ENCODE peak calls at places on chromosomes 12 and 14, in five cellular contexts. I, U, P, Q and D are unnamed samples.
A peak's percentile ranks its signal among the peaks of the same experiment; 100 is the strongest.

GRCh38 chr12:70661762-70662161 is 24.5 kb upstream of the PTPRB start:
- DNase-seq in U (no peak), I (no peak), Q (no peak), P (no peak), D (no peak)

GRCh38 chr12:101935769-101936741 is 58.7 kb downstream of the DRAM1 start:
- DNase-seq in P (peak; percentile 33), Q (peak; percentile 88), U (peak; percentile 70), I (peak; percentile 93), D (peak; percentile 77)

GRCh38 chr14:55109846-55110245 is 19.2 kb upstream of the LGALS3 start:
- DNase-seq in U (no peak), P (no peak), I (no peak), Q (no peak), D (no peak)

GRCh38 chr12:76206039-76206676 is 121.7 kb upstream of the NAP1L1 start:
- DNase-seq in P (no peak), Q (no peak), U (no peak), I (no peak), D (peak; percentile 15)

GRCh38 chr12:68930178-68930577 is 2.8 kb downstream of the CPM start:
- DNase-seq in U (no peak), Q (no peak), P (no peak), I (no peak), D (no peak)

GRCh38 chr12:96981053-96981452 is 74.0 kb downstream of the NEDD1 start:
- DNase-seq in Q (no peak), U (no peak), I (peak; percentile 59), P (peak; percentile 22), D (no peak)

GRCh38 chr12:41777064-41777790 is 367.4 kb downstream of the GXYLT1 start:
- DNase-seq in U (no peak), P (no peak), Q (no peak), I (no peak), D (no peak)

GRCh38 chr14:67800743-67801142 is 15.6 kb downstream of the ZFYVE26 start:
- DNase-seq in U (no peak), P (no peak), Q (no peak), I (no peak), D (no peak)

GRCh38 chr12:47071241-47071852 is 8.1 kb upstream of the PCED1B start:
- DNase-seq in P (no peak), Q (no peak), I (no peak), U (no peak), D (no peak)

GRCh38 chr12:30989754-30990153 is 63.2 kb downstream of the TSPAN11 start:
- DNase-seq in Q (no peak), I (no peak), P (no peak), U (no peak), D (no peak)

GRCh38 chr12:46556105-46556559 is 183.6 kb upstream of the SLC38A2 start:
- DNase-seq in U (no peak), Q (no peak), P (no peak), I (peak; percentile 92), D (no peak)

GRCh38 chr12:110677206-110677911 is 11.6 kb downstream of the HVCN1 start:
- DNase-seq in I (no peak), P (no peak), U (no peak), Q (no peak), D (no peak)

GRCh38 chr12:46282829-46283228 is 14.0 kb upstream of the SLC38A1 start:
- DNase-seq in I (no peak), Q (no peak), P (no peak), U (no peak), D (no peak)

GRCh38 chr14:32382704-32383103 is 53.6 kb downstream of the AKAP6 start:
- DNase-seq in P (no peak), I (no peak), Q (no peak), U (no peak), D (no peak)

GRCh38 chr12:59396941-59397340 is 198.9 kb upstream of the SLC16A7 start:
- DNase-seq in P (no peak), I (no peak), U (no peak), Q (no peak), D (no peak)

GRCh38 chr12:43102506-43103269 is 449.3 kb downstream of the ADAMTS20 start:
- DNase-seq in I (no peak), U (no peak), Q (no peak), P (no peak), D (no peak)

GRCh38 chr12:67811437-67812361 is 163.2 kb downstream of the DYRK2 start:
- DNase-seq in U (no peak), Q (no peak), I (no peak), P (no peak), D (no peak)

GRCh38 chr12:65121049-65121955 is at the start of gene WIF1:
- DNase-seq in I (no peak), P (peak; percentile 25), Q (peak; percentile 60), U (no peak), D (no peak)

GRCh38 chr12:48788522-48788851 is 402 bp downstream of the ADCY6 start:
- DNase-seq in Q (no peak), P (no peak), U (no peak), I (no peak), D (no peak)

GRCh38 chr12:70366581-70367267 is 634 bp downstream of the KCNMB4 start:
- DNase-seq in P (no peak), I (peak; percentile 1), U (peak; percentile 23), Q (peak; percentile 64), D (no peak)

GRCh38 chr14:32457213-32457920 is 128.3 kb downstream of the AKAP6 start:
- DNase-seq in U (no peak), P (no peak), Q (peak; percentile 91), I (peak; percentile 63), D (no peak)

GRCh38 chr14:81091139-81091538 is 129.6 kb downstream of the GTF2A1 start:
- DNase-seq in Q (no peak), I (no peak), P (no peak), U (no peak), D (no peak)

GRCh38 chr12:132343294-132343972 is 14.0 kb upstream of the GALNT9 start:
- DNase-seq in P (no peak), U (no peak), Q (peak; percentile 95), I (no peak), D (no peak)

GRCh38 chr14:20469890-20470858 is 968 bp downstream of the PNP start:
- DNase-seq in Q (peak; percentile 73), U (peak; percentile 53), I (no peak), P (no peak), D (no peak)

GRCh38 chr12:7142057-7142644 is 12.0 kb downstream of the CLSTN3 start:
- DNase-seq in P (no peak), U (no peak), I (no peak), Q (no peak), D (peak; percentile 70)

GRCh38 chr12:124177276-124177950 is 117.5 kb upstream of the RFLNA start:
- DNase-seq in I (no peak), U (no peak), Q (no peak), P (no peak), D (no peak)

GRCh38 chr12:110339184-110339952 is 58.3 kb downstream of the ATP2A2 start:
- DNase-seq in U (no peak), P (no peak), I (no peak), Q (no peak), D (no peak)

GRCh38 chr12:51368640-51369517 is 22.3 kb downstream of the GALNT6 start:
- DNase-seq in I (no peak), U (no peak), P (no peak), Q (no peak), D (no peak)

GRCh38 chr12:21991526-21991925 is 50.3 kb upstream of the ABCC9 start:
- DNase-seq in U (no peak), P (no peak), Q (no peak), I (no peak), D (no peak)
- H3K27ac ChIP-seq in U (no peak overlapping the region), P (no peak overlapping the region), Q (no peak overlapping the region), I (no peak overlapping the region), D (no peak overlapping the region)

GRCh38 chr14:64187331-64187730 is 106.8 kb downstream of the ESR2 start:
- DNase-seq in U (no peak), I (no peak), Q (no peak), P (no peak), D (no peak)

GRCh38 chr14:64190974-64191502 is 103.1 kb downstream of the ESR2 start:
- DNase-seq in I (no peak), P (no peak), U (no peak), Q (no peak), D (no peak)

GRCh38 chr14:64185184-64185583 is 109.0 kb downstream of the ESR2 start:
- DNase-seq in I (no peak), P (no peak), Q (no peak), U (no peak), D (no peak)

GRCh38 chr14:64184103-64184729 is 110.0 kb downstream of the ESR2 start:
- DNase-seq in P (no peak), Q (no peak), I (no peak), U (no peak), D (no peak)

DNA sequence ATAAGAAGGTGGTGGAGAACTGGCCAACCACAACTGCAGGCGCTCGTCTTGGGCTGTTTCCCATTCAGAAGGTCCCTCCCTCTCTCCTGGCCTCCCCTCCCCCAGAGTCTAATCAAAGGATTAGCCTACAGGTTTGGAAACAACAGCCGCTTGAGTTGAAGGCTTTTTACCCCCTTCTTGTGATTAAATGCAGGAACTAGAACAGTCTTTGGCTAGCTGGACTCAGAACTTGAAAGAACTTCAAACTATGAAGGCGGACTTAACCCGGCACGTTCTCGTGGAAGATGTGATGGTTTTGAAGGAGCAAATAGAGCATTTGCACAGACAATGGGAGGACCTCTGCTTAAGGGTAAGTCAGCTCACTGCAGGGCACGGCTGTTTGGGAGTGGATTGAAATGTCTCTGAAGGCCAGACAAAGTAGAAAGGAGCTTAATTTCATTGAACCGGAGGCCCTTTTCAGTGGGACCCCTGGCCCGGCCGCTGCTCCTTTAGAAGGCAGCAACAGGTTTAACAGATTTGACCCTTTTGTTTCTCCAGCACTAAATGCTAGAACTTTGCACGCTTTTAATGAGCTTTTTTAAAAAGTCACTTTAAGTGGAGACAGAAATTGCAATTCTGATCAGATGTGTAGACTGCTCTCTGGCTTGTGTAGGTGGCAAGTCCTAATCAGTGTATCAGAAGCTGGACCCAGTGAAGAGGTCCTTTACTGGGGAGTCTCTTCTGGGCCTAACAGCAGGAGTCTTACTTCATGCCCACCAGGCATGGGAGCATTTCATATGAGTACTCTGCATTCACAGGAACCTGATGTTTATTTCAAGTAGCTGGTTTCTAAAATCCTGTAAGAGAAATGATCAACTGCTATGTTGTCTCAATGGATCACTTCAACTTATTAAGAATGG is 107.7 kb downstream of the ESR2 start:
- DNase-seq in U (no peak), I (no peak), Q (no peak), P (no peak), D (no peak)
- H3K4me3 ChIP-seq in U (no peak overlapping the region), I (no peak overlapping the region), Q (no peak overlapping the region), P (no peak overlapping the region), D (no peak overlapping the region)

DNA sequence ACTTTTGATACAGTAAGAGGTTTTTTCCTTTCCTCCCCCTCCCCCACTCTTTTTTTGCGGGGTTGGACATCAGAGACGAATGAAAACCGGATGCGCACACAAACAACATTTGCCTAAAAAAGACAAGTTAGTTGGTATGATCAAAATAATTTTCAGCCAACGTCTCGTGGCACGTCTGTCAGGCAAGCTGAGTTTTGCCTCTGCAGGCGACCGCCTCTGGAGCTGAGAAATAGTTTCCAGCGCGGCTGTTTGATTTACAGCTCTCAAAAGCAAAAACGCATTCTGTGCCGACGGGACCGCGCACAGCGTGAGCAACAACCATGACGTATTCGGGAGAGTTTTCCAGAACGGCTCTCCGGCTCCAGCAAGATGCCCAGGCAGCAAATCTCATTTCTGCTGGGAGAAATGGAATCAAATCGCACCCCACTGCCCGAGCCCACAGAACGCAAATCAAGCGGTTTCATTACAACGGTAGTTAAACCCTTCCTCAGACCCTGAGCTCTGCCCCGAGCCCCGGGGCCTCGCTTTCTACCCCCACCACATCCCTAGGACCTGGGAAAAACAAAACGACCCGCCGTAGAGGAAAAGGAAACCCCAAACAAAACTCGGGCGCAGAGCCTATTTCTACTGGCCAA is 14.2 kb upstream of the CALM1 start:
- DNase-seq in P (peak; percentile 63), I (no peak), U (peak; percentile 74), Q (peak; percentile 94), D (peak; percentile 61)
- H3K27ac ChIP-seq in P (peak overlapping the region; percentile 98), I (peak overlapping the region; percentile 100), U (peak overlapping the region; percentile 99), Q (peak overlapping the region; percentile 93), D (peak overlapping the region; percentile 99)

GRCh38 chr14:61119006-61119405 is 138.0 kb downstream of the SLC38A6 start:
- DNase-seq in U (no peak), I (no peak), Q (no peak), P (no peak), D (no peak)
- H3K4me3 ChIP-seq in U (no peak overlapping the region), I (no peak overlapping the region), Q (no peak overlapping the region), P (no peak overlapping the region), D (no peak overlapping the region)